ENCODE peak calls at places on chromosomes 4 and X, in six cellular contexts. K is NCI-H2081, A is HCT116, I is T-cell, L is progenitor cell of endocrine pancreas, V is GM12865. S is an unnamed sample.

GRCh38 chr4:154315741-154316140 is 175.9 kb downstream of the DCHS2 start:
- DNase-seq in K (no peak), A (no peak), I (no peak), L (no peak), V (no peak), S (no peak)

GRCh38 chr4:129362685-129363274 is 266.8 kb downstream of the C4orf33 start:
- DNase-seq in K (peak), A (peak), I (peak), L (peak), V (peak), S (peak)

GRCh38 chrX:113996781-113997180 is 587.1 kb upstream of the HTR2C start:
- DNase-seq in K (no peak), A (no peak), I (no peak), L (no peak), V (no peak), S (no peak)

GRCh38 chrX:154409222-154409871 is at the start of gene DNASE1L1:
- DNase-seq in K (no peak), A (no peak), I (peak), L (peak), V (peak), S (no peak)

GRCh38 chr4:4677825-4678522 is 136.1 kb upstream of the STX18 start:
- DNase-seq in K (no peak), A (peak), I (no peak), L (no peak), V (peak), S (no peak)

GRCh38 chrX:151753313-151754041 is 18.9 kb downstream of the CNGA2 start:
- DNase-seq in K (peak), A (peak), I (no peak), L (peak), V (peak), S (peak)

GRCh38 chr4:150739591-150739990 is 157.6 kb downstream of the MAB21L2 start:
- DNase-seq in K (no peak), A (no peak), I (no peak), L (no peak), V (no peak), S (no peak)

GRCh38 chrX:3648084-3648483 is 65.4 kb downstream of the PRKX start:
- DNase-seq in K (no peak), A (no peak), I (no peak), L (no peak), V (no peak), S (no peak)

GRCh38 chr4:36081185-36081584 is 163.1 kb downstream of the ARAP2 start:
- DNase-seq in K (no peak), A (no peak), I (no peak), L (no peak), V (peak), S (no peak)

GRCh38 chr4:123825596-123826291 is 429.1 kb downstream of the SPRY1 start:
- DNase-seq in K (no peak), A (no peak), I (no peak), L (no peak), V (no peak), S (no peak)

GRCh38 chr4:53450773-53451172 is 73.3 kb downstream of the FIP1L1 start:
- DNase-seq in K (no peak), A (no peak), I (no peak), L (no peak), V (no peak), S (no peak)

GRCh38 chr4:76898949-76899640 is 1.2 kb upstream of the SOWAHB start:
- DNase-seq in K (no peak), A (no peak), I (no peak), L (no peak), V (no peak), S (no peak)

GRCh38 chr4:25506032-25506571 is 129.0 kb downstream of the ANAPC4 start:
- DNase-seq in K (no peak), A (no peak), I (no peak), L (no peak), V (no peak), S (no peak)

GRCh38 chr4:165070560-165070959 is 16.9 kb downstream of the TRIM75 start:
- DNase-seq in K (no peak), A (no peak), I (no peak), L (no peak), V (no peak), S (no peak)

GRCh38 chr4:113169368-113169767 is 119.9 kb downstream of the ANK2 start:
- DNase-seq in K (no peak), A (no peak), I (no peak), L (no peak), V (no peak), S (no peak)

GRCh38 chr4:155614111-155614762 is 52.4 kb upstream of the GUCY1A1 start:
- DNase-seq in K (no peak), A (no peak), I (no peak), L (no peak), V (no peak), S (no peak)

GRCh38 chr4:13980317-13980716 is 352.8 kb upstream of the BOD1L1 start:
- DNase-seq in K (no peak), A (no peak), I (no peak), L (no peak), V (no peak), S (no peak)

GRCh38 chr4:25245181-25245580 is 11.3 kb downstream of the PI4K2B start:
- DNase-seq in K (no peak), A (no peak), I (no peak), L (no peak), V (no peak), S (no peak)

GRCh38 chr4:147368948-147369347 is 111.9 kb upstream of the EDNRA start:
- DNase-seq in K (no peak), A (no peak), I (no peak), L (no peak), V (no peak), S (no peak)

GRCh38 chr4:109041463-109041862 is 261.0 kb downstream of the COL25A1 start:
- DNase-seq in K (no peak), A (no peak), I (no peak), L (no peak), V (no peak), S (no peak)

GRCh38 chr4:122771724-122772123 is 39.2 kb downstream of the BBS12 start:
- DNase-seq in K (no peak), A (no peak), I (no peak), L (no peak), V (no peak), S (no peak)

GRCh38 chr4:5462896-5463295 is 245.5 kb downstream of the EVC2 start:
- DNase-seq in K (no peak), A (no peak), I (no peak), L (no peak), V (no peak), S (no peak)

GRCh38 chr4:3476341-3476747 is 13.2 kb downstream of the DOK7 start:
- DNase-seq in K (no peak), A (no peak), I (no peak), L (no peak), V (no peak), S (no peak)

GRCh38 chr4:149522031-149522430 is 293.6 kb downstream of the IQCM start:
- DNase-seq in K (no peak), A (no peak), I (no peak), L (no peak), V (no peak), S (no peak)

GRCh38 chr4:158020175-158020574 is 152.7 kb downstream of the GASK1B start:
- DNase-seq in K (no peak), A (peak), I (no peak), L (no peak), V (no peak), S (no peak)

GRCh38 chr4:67776746-67777145 is 22.6 kb upstream of the GNRHR start:
- DNase-seq in K (no peak), A (no peak), I (no peak), L (no peak), V (no peak), S (no peak)

GRCh38 chr4:15894923-15895411 is 43.6 kb downstream of the FGFBP1 start:
- DNase-seq in K (no peak), A (no peak), I (no peak), L (no peak), V (no peak), S (no peak)

GRCh38 chr4:146032234-146032860 is 93.7 kb upstream of the ZNF827 start:
- DNase-seq in K (no peak), A (no peak), I (no peak), L (no peak), V (peak), S (no peak)

GRCh38 chr4:1983846-1984405 is 24.8 kb downstream of the NELFA start:
- DNase-seq in K (no peak), A (no peak), I (no peak), L (no peak), V (no peak), S (no peak)

GRCh38 chr4:115187136-115187535 is 73.7 kb upstream of the NDST4 start:
- DNase-seq in K (no peak), A (no peak), I (no peak), L (no peak), V (no peak), S (no peak)

GRCh38 chrX:134599173-134599914 is 58.9 kb downstream of the PLAC1 start:
- DNase-seq in K (no peak), A (no peak), I (no peak), L (no peak), V (peak), S (no peak)

GRCh38 chrX:153400146-153401132 is 711 bp downstream of the PNMA6E start:
- DNase-seq in K (no peak), A (peak), I (peak), L (no peak), V (peak), S (no peak)

GRCh38 chr4:147076179-147076578 is 130.5 kb upstream of the TTC29 start:
- DNase-seq in K (no peak), A (no peak), I (no peak), L (no peak), V (no peak), S (no peak)

GRCh38 chr4:117987464-117987863 is 46.8 kb upstream of the NDST3 start:
- DNase-seq in K (no peak), A (no peak), I (no peak), L (no peak), V (no peak), S (no peak)

GRCh38 chr4:77021614-77022089 is 54.1 kb downstream of the CCNI start:
- DNase-seq in K (no peak), A (no peak), I (no peak), L (no peak), V (no peak), S (no peak)